ENCODE peak calls at places on chromosomes 1 and 21, in four cellular contexts. M is cardiac muscle cell, T is foreskin fibroblast, W is IMR-90. Z is an unnamed sample.

GRCh38 chr1:14945132-14946010 is 208.2 kb upstream of the TMEM51 start:
- DNase-seq in M (peak; percentile 88), T (peak; percentile 78), W (peak; percentile 90), Z (peak; percentile 67)

GRCh38 chr1:23979387-23980005 is 631 bp downstream of the SRSF10 start:
- DNase-seq in M (no peak), T (no peak), W (no peak), Z (peak; percentile 8)

GRCh38 chr1:46595127-46595526 is 8.9 kb downstream of the MKNK1 start:
- DNase-seq in M (no peak), T (peak; percentile 19), W (no peak), Z (no peak)

GRCh38 chr1:226813671-226814591 is 56.5 kb upstream of the PSEN2 start:
- DNase-seq in M (no peak), T (peak; percentile 15), W (no peak), Z (no peak)

GRCh38 chr1:39044762-39045161 is 18.6 kb downstream of the NDUFS5 start:
- DNase-seq in M (no peak), T (no peak), W (no peak), Z (no peak)

GRCh38 chr1:63867429-63868176 is 93.8 kb downstream of the ROR1 start:
- DNase-seq in M (no peak), T (no peak), W (no peak), Z (no peak)

GRCh38 chr1:148160048-148160395 is 7.9 kb upstream of the NBPF11 start:
- DNase-seq in M (no peak), T (no peak), W (no peak), Z (no peak)

GRCh38 chr1:222926566-222926965 is 111.7 kb downstream of the DISP1 start:
- DNase-seq in M (peak; percentile 57), T (peak; percentile 56), W (peak; percentile 89), Z (no peak)

GRCh38 chr1:229190057-229190590 is 80.8 kb upstream of the RAB4A start:
- DNase-seq in M (peak; percentile 40), T (peak; percentile 36), W (no peak), Z (no peak)

GRCh38 chr1:45542591-45542990 is 8.0 kb upstream of the AKR1A1 start:
- DNase-seq in M (peak; percentile 19), T (no peak), W (no peak), Z (no peak)

GRCh38 chr1:78553859-78554258 is 63.1 kb downstream of the PTGFR start:
- DNase-seq in M (peak; percentile 10), T (no peak), W (no peak), Z (no peak)

GRCh38 chr1:44842415-44842762 is 664 bp downstream of the PTCH2 start:
- DNase-seq in M (no peak), T (no peak), W (no peak), Z (no peak)

GRCh38 chr1:48817505-48818114 is 40.9 kb upstream of the BEND5 start:
- DNase-seq in M (peak; percentile 64), T (peak; percentile 79), W (peak; percentile 31), Z (peak; percentile 33)

GRCh38 chr1:177211231-177211630 is 40.5 kb downstream of the BRINP2 start:
- DNase-seq in M (no peak), T (peak; percentile 49), W (no peak), Z (no peak)

GRCh38 chr1:19710825-19711611 is 46.3 kb downstream of the HTR6 start:
- DNase-seq in M (peak; percentile 8), T (no peak), W (no peak), Z (no peak)

GRCh38 chr1:193709607-193710006 is 523.2 kb upstream of the B3GALT2 start:
- DNase-seq in M (no peak), T (no peak), W (no peak), Z (no peak)

GRCh38 chr1:944341-945325 is 14.4 kb downstream of the NOC2L start:
- DNase-seq in M (peak; percentile 93), T (no peak), W (peak; percentile 83), Z (no peak)

GRCh38 chr1:76154213-76154956 is 79.8 kb downstream of the ST6GALNAC3 start:
- DNase-seq in M (peak; percentile 80), T (peak; percentile 81), W (peak; percentile 49), Z (peak; percentile 55)

GRCh38 chr1:65527211-65527610 is 106.7 kb downstream of the LEPR start:
- DNase-seq in M (peak; percentile 67), T (peak; percentile 60), W (peak; percentile 41), Z (no peak)

GRCh38 chr1:116111196-116112021 is at the start of gene MAB21L3:
- DNase-seq in M (no peak), T (no peak), W (no peak), Z (no peak)

GRCh38 chr1:155934097-155934932 is at the start of gene KHDC4:
- DNase-seq in M (peak; percentile 99), T (peak; percentile 99), W (peak; percentile 99), Z (peak; percentile 97)

GRCh38 chr1:155931332-155932038 is 2.7 kb downstream of the KHDC4 start:
- DNase-seq in M (no peak), T (peak; percentile 30), W (no peak), Z (no peak)

GRCh38 chr1:155932487-155932886 is 1.7 kb downstream of the KHDC4 start:
- DNase-seq in M (no peak), T (peak; percentile 39), W (no peak), Z (no peak)

GRCh38 chr1:155933591-155934096 is 569 bp downstream of the KHDC4 start:
- DNase-seq in M (no peak), T (no peak), W (no peak), Z (no peak)

GRCh38 chr1:155932085-155932484 is 2.1 kb downstream of the KHDC4 start:
- DNase-seq in M (no peak), T (no peak), W (no peak), Z (no peak)
- H3K4me3 ChIP-seq in M (peak overlapping the region; percentile 0), T (peak overlapping the region; percentile 96), W (no peak overlapping the region), Z (peak overlapping the region; percentile 3)

DNA sequence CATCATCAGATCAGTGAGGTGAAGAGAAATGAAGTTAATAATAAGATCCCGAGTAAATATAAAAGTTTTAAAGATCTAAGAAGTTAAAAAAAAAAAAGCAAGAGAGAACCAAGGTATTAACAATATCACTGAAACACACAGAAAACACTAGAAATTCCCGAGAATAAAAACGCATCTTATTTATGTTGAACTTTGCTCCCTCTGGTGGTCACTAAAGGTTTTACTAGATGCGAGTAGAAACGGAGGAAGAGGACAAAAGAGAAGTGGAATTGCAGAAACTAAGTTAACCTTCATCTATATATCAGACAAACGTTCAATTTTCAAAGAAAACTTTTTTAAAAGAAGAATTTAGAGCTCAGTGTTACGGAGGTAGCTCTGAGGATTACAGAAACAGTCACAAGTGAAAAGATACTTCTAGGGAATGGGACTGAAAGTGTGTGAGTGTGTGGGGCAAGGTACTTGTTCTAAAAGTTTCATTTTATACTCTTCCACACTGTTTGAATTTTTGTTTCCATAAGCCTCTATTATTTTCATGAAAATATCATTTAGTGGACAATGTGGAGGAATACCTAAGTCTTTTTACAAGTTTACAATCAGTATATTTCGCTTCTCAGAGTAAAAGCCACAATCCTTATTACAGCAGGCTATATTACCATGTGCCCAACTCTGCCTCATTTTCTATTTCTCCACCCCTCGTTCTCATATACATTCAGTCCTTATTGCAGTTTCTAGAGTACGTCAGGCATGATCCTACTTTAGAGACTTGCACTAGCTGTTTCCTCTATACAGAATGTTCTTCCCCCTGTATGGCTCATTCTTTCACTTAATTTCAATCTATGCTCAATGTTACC is 19.7 kb downstream of the ACBD6 start:
- DNase-seq in M (peak; percentile 67), T (peak; percentile 74), W (peak; percentile 67), Z (peak; percentile 56)
- H3K4me3 ChIP-seq in M (no peak overlapping the region), T (no peak overlapping the region), W (no peak overlapping the region), Z (no peak overlapping the region)

GRCh38 chr1:29125237-29125641 is 1.5 kb upstream of the TMEM200B start:
- DNase-seq in M (no peak), T (no peak), W (no peak), Z (no peak)
- H3K4me3 ChIP-seq in M (no peak overlapping the region), T (peak overlapping the region; percentile 75), W (peak overlapping the region; percentile 54), Z (peak overlapping the region; percentile 59)

GRCh38 chr1:179231923-179232322 is 2.4 kb upstream of the ABL2 start:
- DNase-seq in M (no peak), T (peak; percentile 66), W (peak; percentile 76), Z (peak; percentile 62)

GRCh38 chr1:179228783-179229213 is 679 bp downstream of the ABL2 start:
- DNase-seq in M (peak; percentile 24), T (peak; percentile 75), W (peak; percentile 15), Z (no peak)

GRCh38 chr1:179230721-179231120 is 1.2 kb upstream of the ABL2 start:
- DNase-seq in M (no peak), T (no peak), W (no peak), Z (no peak)

GRCh38 chr1:179229214-179230140 is at the start of gene ABL2:
- DNase-seq in M (peak; percentile 47), T (peak; percentile 70), W (no peak), Z (no peak)

GRCh38 chr1:179230251-179230650 is 774 bp upstream of the ABL2 start:
- DNase-seq in M (peak; percentile 15), T (peak; percentile 79), W (peak; percentile 86), Z (peak; percentile 63)
- H3K4me3 ChIP-seq in M (peak overlapping the region; percentile 100), T (peak overlapping the region; percentile 76), W (peak overlapping the region; percentile 99), Z (peak overlapping the region; percentile 78)

GRCh38 chr21:41933259-41934079 is 20.3 kb downstream of the C2CD2 start:
- DNase-seq in M (peak; percentile 75), T (peak; percentile 78), W (peak; percentile 56), Z (no peak)
- H3K4me3 ChIP-seq in M (no peak overlapping the region), T (no peak overlapping the region), W (peak overlapping the region; percentile 19), Z (peak overlapping the region; percentile 42)

GRCh38 chr1:220733090-220733569 is 15.0 kb upstream of the MTARC2 start:
- DNase-seq in M (peak; percentile 97), T (peak; percentile 94), W (peak; percentile 88), Z (peak; percentile 76)
- H3K4me3 ChIP-seq in M (no peak overlapping the region), T (peak overlapping the region; percentile 20), W (no peak overlapping the region), Z (peak overlapping the region; percentile 30)

GRCh38 chr1:205444931-205445652 is 10.8 kb downstream of the BLACAT1 start:
- DNase-seq in M (peak; percentile 58), T (no peak), W (no peak), Z (no peak)

GRCh38 chr1:205447457-205448415 is 8.1 kb downstream of the BLACAT1 start:
- DNase-seq in M (peak; percentile 73), T (no peak), W (no peak), Z (no peak)

GRCh38 chr1:205445653-205445955 is 10.2 kb downstream of the BLACAT1 start:
- DNase-seq in M (no peak), T (no peak), W (no peak), Z (no peak)

GRCh38 chr1:205448540-205449253 is 7.1 kb downstream of the BLACAT1 start:
- DNase-seq in M (no peak), T (no peak), W (no peak), Z (no peak)

DNA sequence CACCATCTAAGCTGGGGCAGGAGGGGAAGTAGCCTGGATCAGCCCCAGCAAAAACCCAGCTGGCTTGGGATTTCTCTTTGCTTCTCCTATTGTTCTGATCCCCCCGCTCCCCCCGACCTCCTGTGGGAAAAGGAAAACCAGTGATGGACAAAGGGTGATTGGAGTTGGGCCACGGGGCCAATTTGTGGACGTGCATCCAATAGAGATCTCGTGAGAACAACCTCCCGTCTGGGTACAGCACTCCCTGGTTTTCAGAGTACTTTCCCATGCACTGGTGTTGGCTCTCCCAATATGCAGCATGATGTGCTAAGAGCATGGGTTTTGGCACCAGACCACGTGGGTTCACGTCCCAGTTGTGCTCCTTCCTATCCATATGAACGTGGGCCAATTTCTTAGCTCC is 9.0 kb downstream of the BLACAT1 start:
- DNase-seq in M (peak; percentile 74), T (no peak), W (no peak), Z (no peak)
- H3K4me3 ChIP-seq in M (no peak overlapping the region), T (no peak overlapping the region), W (no peak overlapping the region), Z (no peak overlapping the region)